ENCODE peak calls at places on chromosomes 11 and 22, in six cellular contexts. F is adrenal gland; E is naive thymus-derived CD8-positive, alpha-beta T cell; X is type B pancreatic cell; Y is T-helper 1 cell; M is HTR-8/SVneo. A is an unnamed sample.

GRCh38 chr22:36334838-36335603 is 52.7 kb downstream of the MYH9 start:
- DNase-seq in F (peak; percentile 76), E (no peak), X (no peak), Y (peak; percentile 49), M (no peak), A (no peak)

GRCh38 chr22:46547883-46548244 is 10.4 kb upstream of the CELSR1 start:
- DNase-seq in F (peak; percentile 89), E (no peak), X (no peak), Y (no peak), M (no peak), A (peak; percentile 84)

GRCh38 chr11:31784645-31785044 is 26.5 kb downstream of the PAX6 start:
- DNase-seq in F (no peak), E (no peak), X (no peak), Y (no peak), M (no peak), A (no peak)

GRCh38 chr22:27785818-27786217 is 15.7 kb downstream of the MN1 start:
- DNase-seq in F (no peak), E (no peak), X (no peak), Y (no peak), M (no peak), A (no peak)

GRCh38 chr11:10680956-10681487 is 12.5 kb downstream of the IRAG1 start:
- DNase-seq in F (peak; percentile 23), E (no peak), X (no peak), Y (no peak), M (no peak), A (no peak)

GRCh38 chr11:72144807-72145565 is 9.5 kb downstream of the FOLR3 start:
- DNase-seq in F (no peak), E (no peak), X (no peak), Y (no peak), M (peak; percentile 51), A (no peak)

GRCh38 chr22:23591203-23591791 is 11.2 kb upstream of the IGLL1 start:
- DNase-seq in F (peak; percentile 82), E (peak; percentile 77), X (no peak), Y (peak; percentile 34), M (peak; percentile 51), A (no peak)

GRCh38 chr11:2447951-2448650 is 3.3 kb downstream of the KCNQ1 start:
- DNase-seq in F (no peak), E (peak; percentile 52), X (no peak), Y (no peak), M (no peak), A (no peak)

GRCh38 chr22:45859231-45860161 is 117.5 kb downstream of the WNT7B start:
- DNase-seq in F (peak; percentile 47), E (no peak), X (no peak), Y (no peak), M (no peak), A (no peak)

GRCh38 chr11:119254239-119254638 is 48.1 kb downstream of the CBL start:
- DNase-seq in F (no peak), E (no peak), X (no peak), Y (no peak), M (no peak), A (no peak)

GRCh38 chr11:25537393-25537792 is 794.5 kb upstream of the ANO3 start:
- DNase-seq in F (no peak), E (no peak), X (no peak), Y (no peak), M (no peak), A (no peak)

GRCh38 chr11:133966924-133967598 is 10.3 kb upstream of the IGSF9B start:
- DNase-seq in F (peak; percentile 62), E (peak; percentile 86), X (no peak), Y (peak; percentile 66), M (no peak), A (no peak)

GRCh38 chr22:37633082-37633692 is 6.3 kb upstream of the SH3BP1 start:
- DNase-seq in F (no peak), E (peak; percentile 76), X (no peak), Y (peak; percentile 61), M (no peak), A (no peak)

GRCh38 chr11:50187220-50187619 is 154.5 kb downstream of the OR4C45 start:
- DNase-seq in F (no peak), E (no peak), X (no peak), Y (no peak), M (no peak), A (no peak)

GRCh38 chr22:46931414-46931813 is 169.0 kb downstream of the TBC1D22A start:
- DNase-seq in F (peak; percentile 30), E (no peak), X (no peak), Y (no peak), M (peak; percentile 27), A (no peak)

GRCh38 chr22:46074771-46075551 is 75.4 kb upstream of the PPARA start:
- DNase-seq in F (peak; percentile 61), E (peak; percentile 47), X (no peak), Y (no peak), M (no peak), A (peak; percentile 5)

GRCh38 chr11:78417888-78418583 is 416 bp upstream of the GAB2 start:
- DNase-seq in F (peak; percentile 89), E (peak; percentile 83), X (peak; percentile 89), Y (peak; percentile 78), M (peak; percentile 85), A (peak; percentile 50)

GRCh38 chr22:27238935-27239510 is 562.5 kb downstream of the MN1 start:
- DNase-seq in F (peak; percentile 72), E (no peak), X (no peak), Y (no peak), M (peak; percentile 79), A (peak; percentile 54)

GRCh38 chr11:79066456-79067354 is 374.1 kb downstream of the TENM4 start:
- DNase-seq in F (no peak), E (no peak), X (no peak), Y (no peak), M (no peak), A (no peak)

A was measured in ascending aorta.